ENCODE peak calls at places on chromosomes 2 and 18, in ten cellular contexts. Y, H, L, N, R, M, P, S, T and W are unnamed samples.

GRCh38 chr18:34039194-34039593 is 185.5 kb downstream of the NOL4 start:
- DNase-seq in Y (no peak), H (no peak), L (no peak), N (no peak), R (no peak), M (no peak), P (no peak), S (no peak), T (no peak), W (peak; percentile 11)

GRCh38 chr2:79638410-79638809 is 125.6 kb downstream of the CTNNA2 start:
- DNase-seq in Y (no peak), H (no peak), L (no peak), N (no peak), R (no peak), M (no peak), P (no peak), S (no peak), T (no peak), W (no peak)

GRCh38 chr2:67137699-67138098 is 259.4 kb upstream of the ETAA1 start:
- DNase-seq in Y (no peak), H (no peak), L (no peak), N (no peak), R (no peak), M (no peak), P (no peak), S (peak; percentile 7), T (no peak), W (no peak)

GRCh38 chr2:137946227-137946626 is 18.0 kb upstream of the HNMT start:
- DNase-seq in Y (no peak), H (no peak), L (no peak), N (no peak), R (no peak), M (no peak), P (no peak), S (no peak), T (no peak), W (no peak)

GRCh38 chr18:36179562-36180334 is 7.5 kb upstream of the MOCOS start:
- DNase-seq in Y (no peak), H (no peak), L (no peak), N (no peak), R (peak; percentile 54), M (no peak), P (no peak), S (no peak), T (no peak), W (peak; percentile 27)

GRCh38 chr2:122670932-122671331 is 915.5 kb downstream of the TSN start:
- DNase-seq in Y (no peak), H (no peak), L (no peak), N (no peak), R (no peak), M (no peak), P (no peak), S (no peak), T (no peak), W (no peak)

GRCh38 chr2:118842687-118843491 is 4.6 kb downstream of the EN1 start:
- DNase-seq in Y (no peak), H (no peak), L (no peak), N (no peak), R (no peak), M (peak; percentile 19), P (no peak), S (no peak), T (no peak), W (no peak)

GRCh38 chr2:101432411-101433181 is 42.3 kb downstream of the RFX8 start:
- DNase-seq in Y (no peak), H (no peak), L (no peak), N (no peak), R (peak; percentile 70), M (no peak), P (no peak), S (no peak), T (no peak), W (no peak)